ENCODE peak calls at places on chromosome 9, in eight cellular contexts. G is left ventricle myocardium inferior, N is transverse colon, Q is BE2C, D is fibroblast of lung, H is heart right ventricle, V is GM06990, C is lower lobe of right lung. I is an unnamed sample.

GRCh38 chr9:36935332-36935731 is 98.7 kb downstream of the PAX5 start:
- DNase-seq in D (no peak), Q (no peak), C (no peak), G (no peak), N (no peak), H (no peak), V (no peak), I (no peak)

GRCh38 chr9:133669402-133669801 is 33.2 kb downstream of the DBH start:
- DNase-seq in D (no peak), C (no peak), H (no peak), G (no peak), V (no peak), Q (no peak), N (no peak), I (no peak)

GRCh38 chr9:17742065-17742464 is 163.2 kb downstream of the SH3GL2 start:
- DNase-seq in G (no peak), Q (no peak), V (no peak), H (no peak), N (no peak), C (no peak), D (no peak), I (peak; percentile 59)

GRCh38 chr9:92709240-92709639 is 39.3 kb upstream of the IPPK start:
- DNase-seq in D (peak; percentile 9), G (no peak), V (no peak), C (no peak), N (no peak), Q (no peak), H (no peak), I (no peak)

GRCh38 chr9:36207016-36207415 is 16.3 kb downstream of the CLTA start:
- DNase-seq in V (no peak), N (no peak), D (peak; percentile 70), Q (no peak), G (no peak), C (no peak), H (no peak), I (no peak)

GRCh38 chr9:108057421-108058136 is 568.0 kb upstream of the KLF4 start:
- DNase-seq in Q (no peak), V (no peak), G (no peak), C (no peak), H (no peak), D (peak; percentile 98), N (peak; percentile 14), I (no peak)

GRCh38 chr9:91042024-91042423 is 240.4 kb downstream of the SYK start:
- DNase-seq in Q (no peak), V (no peak), D (no peak), G (no peak), H (no peak), C (no peak), N (no peak), I (no peak)

GRCh38 chr9:122814545-122814944 is 13.8 kb downstream of the PDCL start:
- DNase-seq in G (no peak), H (no peak), C (no peak), V (no peak), Q (no peak), N (no peak), D (no peak), I (no peak)

GRCh38 chr9:121837113-121838010 is 185.9 kb downstream of the DAB2IP start:
- DNase-seq in H (peak; percentile 19), Q (no peak), D (peak; percentile 29), N (no peak), C (no peak), V (no peak), G (peak; percentile 39), I (no peak)

GRCh38 chr9:136910901-136911245 is 24.6 kb downstream of the TRAF2 start:
- DNase-seq in G (no peak), H (no peak), D (no peak), C (no peak), N (no peak), V (no peak), Q (no peak), I (peak; percentile 80)

GRCh38 chr9:121901616-121902015 is 191.5 kb downstream of the TTLL11 start:
- DNase-seq in D (peak; percentile 53), G (no peak), Q (no peak), N (no peak), V (no peak), H (no peak), C (no peak), I (no peak)

GRCh38 chr9:138071731-138072130 is 194.1 kb downstream of the CACNA1B start:
- DNase-seq in G (no peak), H (no peak), Q (no peak), V (no peak), N (no peak), C (no peak), D (no peak), I (no peak)

GRCh38 chr9:7185612-7186011 is 427.8 kb downstream of the KDM4C start:
- DNase-seq in C (no peak), G (no peak), D (peak; percentile 95), V (no peak), H (no peak), N (no peak), Q (no peak), I (peak; percentile 25)

GRCh38 chr9:19885608-19886007 is 96.8 kb upstream of the SLC24A2 start:
- DNase-seq in G (no peak), H (no peak), N (no peak), Q (no peak), C (no peak), V (no peak), D (no peak), I (no peak)

GRCh38 chr9:94672811-94673487 is 33.6 kb upstream of the FBP1 start:
- DNase-seq in Q (no peak), C (no peak), N (no peak), G (no peak), D (peak; percentile 84), H (no peak), V (no peak), I (no peak)

GRCh38 chr9:133347515-133347984 is 381 bp downstream of the MED22 start:
- DNase-seq in C (peak; percentile 59), N (peak; percentile 50), V (peak; percentile 74), G (peak; percentile 43), D (peak; percentile 30), H (no peak), Q (peak; percentile 49), I (peak; percentile 91)

GRCh38 chr9:128175743-128176142 is 15.6 kb downstream of the CIZ1 start:
- DNase-seq in Q (peak; percentile 56), V (no peak), N (no peak), G (no peak), C (no peak), D (no peak), H (no peak), I (no peak)
- H3K36me3 ChIP-seq in Q (peaks cover 55% of the 10 kb centered on the region), V (peaks cover 38% of the 10 kb centered on the region), N (peaks cover 11% of the 10 kb centered on the region), G (peaks cover 79% of the 10 kb centered on the region), C (peaks cover 79% of the 10 kb centered on the region), D (peaks cover 36% of the 10 kb centered on the region), H (peaks cover 54% of the 10 kb centered on the region), I (peaks cover 33% of the 10 kb centered on the region)

GRCh38 chr9:4798281-4798680 is 5.5 kb downstream of the RCL1 start:
- DNase-seq in V (no peak), G (no peak), C (no peak), H (no peak), N (no peak), D (no peak), Q (no peak), I (no peak)
- H3K4me3 ChIP-seq in V (no peak overlapping the region), G (no peak overlapping the region), C (no peak overlapping the region), H (no peak overlapping the region), N (no peak overlapping the region), D (no peak overlapping the region), Q (no peak overlapping the region), I (no peak overlapping the region)

GRCh38 chr9:126642009-126642744 is 28.4 kb downstream of the LMX1B start:
- DNase-seq in G (no peak), H (no peak), D (no peak), Q (no peak), N (no peak), C (no peak), V (no peak), I (no peak)
- H3K27me3 ChIP-seq in G (peaks cover 99% of the 10 kb centered on the region), H (peaks cover 100% of the 10 kb centered on the region), D (peaks cover 52% of the 10 kb centered on the region), Q (peaks cover 97% of the 10 kb centered on the region), N (peaks cover 98% of the 10 kb centered on the region), C (peaks cover 84% of the 10 kb centered on the region), V (peaks cover 8% of the 10 kb centered on the region), I (peaks cover 40% of the 10 kb centered on the region)

GRCh38 chr9:130861372-130862180 is 26.5 kb downstream of the ABL1 start:
- DNase-seq in C (no peak), V (no peak), G (no peak), D (no peak), Q (no peak), N (no peak), H (no peak), I (no peak)

GRCh38 chr9:130862217-130862616 is 27.2 kb downstream of the ABL1 start:
- DNase-seq in C (no peak), H (no peak), D (no peak), G (no peak), V (no peak), N (no peak), Q (no peak), I (no peak)

GRCh38 chr9:130864541-130864940 is 29.5 kb downstream of the ABL1 start:
- DNase-seq in D (no peak), V (no peak), N (no peak), G (no peak), C (no peak), Q (no peak), H (no peak), I (no peak)

GRCh38 chr9:130860458-130861316 is 25.6 kb downstream of the ABL1 start:
- DNase-seq in D (peak; percentile 100), C (peak; percentile 88), V (no peak), N (peak; percentile 69), H (peak; percentile 88), Q (no peak), G (peak; percentile 83), I (no peak)

DNA sequence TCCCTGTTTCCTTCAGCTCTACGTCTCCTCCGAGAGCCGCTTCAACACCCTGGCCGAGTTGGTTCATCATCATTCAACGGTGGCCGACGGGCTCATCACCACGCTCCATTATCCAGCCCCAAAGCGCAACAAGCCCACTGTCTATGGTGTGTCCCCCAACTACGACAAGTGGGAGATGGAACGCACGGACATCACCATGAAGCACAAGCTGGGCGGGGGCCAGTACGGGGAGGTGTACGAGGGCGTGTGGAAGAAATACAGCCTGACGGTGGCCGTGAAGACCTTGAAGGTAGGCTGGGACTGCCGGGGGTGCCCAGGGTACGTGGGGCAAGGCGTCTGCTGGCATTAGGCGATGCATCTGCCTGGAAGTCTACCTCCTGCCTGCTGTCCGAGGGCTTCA is 27.7 kb downstream of the ABL1 start:
- DNase-seq in C (no peak), D (no peak), H (no peak), V (no peak), N (no peak), G (no peak), Q (no peak), I (no peak)
- H3K36me3 ChIP-seq in C (peaks cover 74% of the 10 kb centered on the region), D (peaks cover 13% of the 10 kb centered on the region), H (no peaks in the 10 kb centered on the region), V (peaks cover 13% of the 10 kb centered on the region), N (no peaks in the 10 kb centered on the region), G (peaks cover 30% of the 10 kb centered on the region), Q (peaks cover 48% of the 10 kb centered on the region), I (peaks cover 15% of the 10 kb centered on the region)

GRCh38 chr9:129549139-129549538 is 71.8 kb downstream of the C9orf50 start:
- DNase-seq in G (no peak), D (no peak), Q (no peak), C (no peak), V (no peak), N (no peak), H (no peak), I (peak; percentile 36)
- H3K4me3 ChIP-seq in G (peak overlapping the region; percentile 67), D (no peak overlapping the region), Q (no peak overlapping the region), C (no peak overlapping the region), V (no peak overlapping the region), N (no peak overlapping the region), H (peak overlapping the region; percentile 62), I (no peak overlapping the region)